ENCODE peak calls at places on chromosomes 12 and 14, in seven cellular contexts. One of them, this sample, is unnamed.
A peak's percentile ranks its signal among the peaks of the same experiment; 100 is the strongest.

GRCh38 chr14:55103005-55103640 is 25.9 kb upstream of the LGALS3 start:
- DNase-seq in dorsolateral prefrontal cortex: no peak
- DNase-seq in Kasumi-1: no peak
- DNase-seq in left ventricle myocardium inferior: peak; percentile 70
- DNase-seq in HEK293T: no peak
- DNase-seq in GM12865: peak; percentile 92
- DNase-seq in NCI-H1092 treated with DMSO at 0.1 percent for 48 hours: no peak
- DNase-seq in this sample: peak; percentile 78

GRCh38 chr14:100471451-100472093 is 115.6 kb downstream of the BEGAIN start:
- DNase-seq in left ventricle myocardium inferior: no peak
- DNase-seq in NCI-H1092 treated with DMSO at 0.1 percent for 48 hours: peak; percentile 49
- DNase-seq in dorsolateral prefrontal cortex: no peak
- DNase-seq in Kasumi-1: no peak
- DNase-seq in GM12865: no peak
- DNase-seq in HEK293T: no peak
- DNase-seq in this sample: no peak

GRCh38 chr14:68392393-68393085 is 400.3 kb downstream of the ZFP36L1 start:
- DNase-seq in HEK293T: no peak
- DNase-seq in dorsolateral prefrontal cortex: peak; percentile 41
- DNase-seq in left ventricle myocardium inferior: peak; percentile 56
- DNase-seq in GM12865: peak; percentile 9
- DNase-seq in NCI-H1092 treated with DMSO at 0.1 percent for 48 hours: no peak
- DNase-seq in Kasumi-1: no peak
- DNase-seq in this sample: peak; percentile 78

GRCh38 chr12:38138225-38139221 is 178.1 kb upstream of the ALG10B start:
- DNase-seq in left ventricle myocardium inferior: no peak
- DNase-seq in HEK293T: peak; percentile 65
- DNase-seq in dorsolateral prefrontal cortex: peak; percentile 54
- DNase-seq in NCI-H1092 treated with DMSO at 0.1 percent for 48 hours: peak; percentile 58
- DNase-seq in Kasumi-1: peak; percentile 73
- DNase-seq in GM12865: peak; percentile 74
- DNase-seq in this sample: peak; percentile 72

GRCh38 chr14:61889914-61890351 is 127.7 kb downstream of the SNAPC1 start:
- DNase-seq in GM12865: peak; percentile 82
- DNase-seq in HEK293T: no peak
- DNase-seq in left ventricle myocardium inferior: no peak
- DNase-seq in dorsolateral prefrontal cortex: no peak
- DNase-seq in Kasumi-1: peak; percentile 3
- DNase-seq in NCI-H1092 treated with DMSO at 0.1 percent for 48 hours: no peak
- DNase-seq in this sample: peak; percentile 43

GRCh38 chr14:105074601-105075053 is 9.4 kb upstream of the GPR132 start:
- DNase-seq in HEK293T: no peak
- DNase-seq in NCI-H1092 treated with DMSO at 0.1 percent for 48 hours: no peak
- DNase-seq in Kasumi-1: no peak
- DNase-seq in left ventricle myocardium inferior: no peak
- DNase-seq in GM12865: no peak
- DNase-seq in dorsolateral prefrontal cortex: no peak
- DNase-seq in this sample: no peak

GRCh38 chr14:22819191-22819988 is 4.2 kb upstream of the SLC7A7 start:
- DNase-seq in Kasumi-1: no peak
- DNase-seq in GM12865: peak; percentile 72
- DNase-seq in dorsolateral prefrontal cortex: no peak
- DNase-seq in NCI-H1092 treated with DMSO at 0.1 percent for 48 hours: no peak
- DNase-seq in left ventricle myocardium inferior: peak; percentile 55
- DNase-seq in HEK293T: no peak
- DNase-seq in this sample: peak; percentile 78

GRCh38 chr14:95681153-95681552 is 5.1 kb upstream of the TCL1B start:
- DNase-seq in HEK293T: no peak
- DNase-seq in NCI-H1092 treated with DMSO at 0.1 percent for 48 hours: peak; percentile 14
- DNase-seq in left ventricle myocardium inferior: no peak
- DNase-seq in dorsolateral prefrontal cortex: no peak
- DNase-seq in GM12865: no peak
- DNase-seq in Kasumi-1: no peak
- DNase-seq in this sample: no peak

GRCh38 chr12:23290627-23291330 is 658.7 kb downstream of the SOX5 start:
- DNase-seq in Kasumi-1: no peak
- DNase-seq in HEK293T: no peak
- DNase-seq in GM12865: no peak
- DNase-seq in NCI-H1092 treated with DMSO at 0.1 percent for 48 hours: no peak
- DNase-seq in left ventricle myocardium inferior: no peak
- DNase-seq in dorsolateral prefrontal cortex: no peak
- DNase-seq in this sample: no peak

GRCh38 chr12:103494388-103494787 is 1.4 kb downstream of the C12orf42 start:
- DNase-seq in GM12865: no peak
- DNase-seq in dorsolateral prefrontal cortex: no peak
- DNase-seq in NCI-H1092 treated with DMSO at 0.1 percent for 48 hours: no peak
- DNase-seq in HEK293T: no peak
- DNase-seq in Kasumi-1: no peak
- DNase-seq in left ventricle myocardium inferior: no peak
- DNase-seq in this sample: no peak